ENCODE peak calls at places on chromosomes 12 and 14, in six cellular contexts. One of them, this sample, is unnamed.

GRCh38 chr14:89027097-89027740 is 202.8 kb downstream of the TTC8 start:
- DNase-seq in hepatocyte: peak; percentile 82
- DNase-seq in glutamatergic neuron: peak; percentile 75
- DNase-seq in AG10803: peak; percentile 33
- DNase-seq in HFFc6: no peak
- DNase-seq in choroid plexus epithelial cell: peak; percentile 42
- DNase-seq in this sample: peak; percentile 77

GRCh38 chr14:44316647-44317432 is 190.2 kb downstream of the FSCB start:
- DNase-seq in glutamatergic neuron: no peak
- DNase-seq in HFFc6: peak; percentile 58
- DNase-seq in choroid plexus epithelial cell: peak; percentile 54
- DNase-seq in hepatocyte: peak; percentile 85
- DNase-seq in AG10803: peak; percentile 53
- DNase-seq in this sample: no peak

GRCh38 chr12:29148065-29148957 is 767 bp upstream of the FAR2 start:
- DNase-seq in AG10803: peak; percentile 1
- DNase-seq in choroid plexus epithelial cell: peak; percentile 40
- DNase-seq in HFFc6: no peak
- DNase-seq in glutamatergic neuron: peak; percentile 32
- DNase-seq in hepatocyte: peak; percentile 19
- DNase-seq in this sample: peak; percentile 23

GRCh38 chr12:42585846-42586226 is 3.7 kb downstream of the PRICKLE1 start:
- DNase-seq in glutamatergic neuron: no peak
- DNase-seq in AG10803: no peak
- DNase-seq in hepatocyte: no peak
- DNase-seq in HFFc6: no peak
- DNase-seq in choroid plexus epithelial cell: no peak
- DNase-seq in this sample: no peak

GRCh38 chr14:68363841-68364711 is 428.8 kb downstream of the ZFP36L1 start:
- DNase-seq in glutamatergic neuron: peak; percentile 74
- DNase-seq in HFFc6: no peak
- DNase-seq in AG10803: no peak
- DNase-seq in hepatocyte: peak; percentile 56
- DNase-seq in choroid plexus epithelial cell: peak; percentile 72
- DNase-seq in this sample: no peak

GRCh38 chr12:44377443-44378160 is 498.5 kb downstream of the NELL2 start:
- DNase-seq in glutamatergic neuron: no peak
- DNase-seq in AG10803: no peak
- DNase-seq in HFFc6: no peak
- DNase-seq in choroid plexus epithelial cell: no peak
- DNase-seq in hepatocyte: no peak
- DNase-seq in this sample: no peak

GRCh38 chr12:90043264-90043663 is 334.6 kb upstream of the ATP2B1 start:
- DNase-seq in HFFc6: peak; percentile 47
- DNase-seq in glutamatergic neuron: no peak
- DNase-seq in AG10803: no peak
- DNase-seq in choroid plexus epithelial cell: peak; percentile 79
- DNase-seq in hepatocyte: peak; percentile 20
- DNase-seq in this sample: no peak

GRCh38 chr12:64221656-64222010 is 463 bp downstream of the KICS2 start:
- DNase-seq in glutamatergic neuron: peak; percentile 93
- DNase-seq in hepatocyte: peak; percentile 93
- DNase-seq in AG10803: peak; percentile 77
- DNase-seq in choroid plexus epithelial cell: peak; percentile 67
- DNase-seq in HFFc6: peak; percentile 66
- DNase-seq in this sample: no peak

GRCh38 chr14:71372411-71372838 is 465.2 kb downstream of the PCNX1 start:
- DNase-seq in HFFc6: peak; percentile 50
- DNase-seq in hepatocyte: peak; percentile 22
- DNase-seq in glutamatergic neuron: no peak
- DNase-seq in AG10803: peak; percentile 82
- DNase-seq in choroid plexus epithelial cell: peak; percentile 93
- DNase-seq in this sample: no peak

GRCh38 chr12:49367381-49368239 is at the start of gene SPATS2:
- DNase-seq in HFFc6: no peak
- DNase-seq in hepatocyte: no peak
- DNase-seq in glutamatergic neuron: peak; percentile 100
- DNase-seq in AG10803: no peak
- DNase-seq in choroid plexus epithelial cell: peak; percentile 38
- DNase-seq in this sample: no peak

GRCh38 chr14:95174184-95174804 is 17.0 kb upstream of the DICER1 start:
- DNase-seq in hepatocyte: no peak
- DNase-seq in glutamatergic neuron: no peak
- DNase-seq in choroid plexus epithelial cell: peak; percentile 70
- DNase-seq in AG10803: peak; percentile 17
- DNase-seq in HFFc6: no peak
- DNase-seq in this sample: no peak

GRCh38 chr12:124370851-124371250 is 76.0 kb downstream of the RFLNA start:
- DNase-seq in choroid plexus epithelial cell: no peak
- DNase-seq in AG10803: no peak
- DNase-seq in HFFc6: no peak
- DNase-seq in glutamatergic neuron: no peak
- DNase-seq in hepatocyte: no peak
- DNase-seq in this sample: no peak

GRCh38 chr12:122836027-122836921 is 1.0 kb downstream of the HIP1R start:
- DNase-seq in hepatocyte: peak; percentile 70
- DNase-seq in AG10803: no peak
- DNase-seq in choroid plexus epithelial cell: no peak
- DNase-seq in HFFc6: no peak
- DNase-seq in glutamatergic neuron: no peak
- DNase-seq in this sample: no peak

GRCh38 chr14:97602438-97603117 is 805.4 kb downstream of the VRK1 start:
- DNase-seq in choroid plexus epithelial cell: no peak
- DNase-seq in HFFc6: no peak
- DNase-seq in glutamatergic neuron: no peak
- DNase-seq in hepatocyte: no peak
- DNase-seq in AG10803: no peak
- DNase-seq in this sample: no peak

GRCh38 chr14:72545411-72546311 is 348.2 kb downstream of the DPF3 start:
- DNase-seq in AG10803: no peak
- DNase-seq in glutamatergic neuron: no peak
- DNase-seq in HFFc6: no peak
- DNase-seq in choroid plexus epithelial cell: no peak
- DNase-seq in hepatocyte: no peak
- DNase-seq in this sample: no peak

GRCh38 chr14:99887407-99887806 is 94.2 kb downstream of the EML1 start:
- DNase-seq in AG10803: no peak
- DNase-seq in glutamatergic neuron: no peak
- DNase-seq in HFFc6: no peak
- DNase-seq in hepatocyte: no peak
- DNase-seq in choroid plexus epithelial cell: no peak
- DNase-seq in this sample: no peak

GRCh38 chr12:48002179-48002601 is 2.1 kb downstream of the COL2A1 start:
- DNase-seq in hepatocyte: no peak
- DNase-seq in HFFc6: no peak
- DNase-seq in glutamatergic neuron: no peak
- DNase-seq in AG10803: no peak
- DNase-seq in choroid plexus epithelial cell: no peak
- DNase-seq in this sample: no peak

GRCh38 chr14:55414551-55414950 is 2.9 kb upstream of the ATG14 start:
- DNase-seq in AG10803: no peak
- DNase-seq in hepatocyte: no peak
- DNase-seq in choroid plexus epithelial cell: no peak
- DNase-seq in glutamatergic neuron: no peak
- DNase-seq in HFFc6: no peak
- DNase-seq in this sample: no peak

GRCh38 chr14:55418411-55418810 is 6.8 kb upstream of the ATG14 start:
- DNase-seq in hepatocyte: no peak
- DNase-seq in choroid plexus epithelial cell: peak; percentile 13
- DNase-seq in HFFc6: no peak
- DNase-seq in glutamatergic neuron: no peak
- DNase-seq in AG10803: no peak
- DNase-seq in this sample: no peak

GRCh38 chr14:55417955-55418354 is 6.3 kb upstream of the ATG14 start:
- DNase-seq in HFFc6: no peak
- DNase-seq in hepatocyte: peak; percentile 16
- DNase-seq in AG10803: no peak
- DNase-seq in glutamatergic neuron: no peak
- DNase-seq in choroid plexus epithelial cell: no peak
- DNase-seq in this sample: no peak

GRCh38 chr14:55419663-55420062 is 8.0 kb upstream of the ATG14 start:
- DNase-seq in AG10803: no peak
- DNase-seq in glutamatergic neuron: no peak
- DNase-seq in HFFc6: no peak
- DNase-seq in hepatocyte: no peak
- DNase-seq in choroid plexus epithelial cell: no peak
- DNase-seq in this sample: no peak

DNA sequence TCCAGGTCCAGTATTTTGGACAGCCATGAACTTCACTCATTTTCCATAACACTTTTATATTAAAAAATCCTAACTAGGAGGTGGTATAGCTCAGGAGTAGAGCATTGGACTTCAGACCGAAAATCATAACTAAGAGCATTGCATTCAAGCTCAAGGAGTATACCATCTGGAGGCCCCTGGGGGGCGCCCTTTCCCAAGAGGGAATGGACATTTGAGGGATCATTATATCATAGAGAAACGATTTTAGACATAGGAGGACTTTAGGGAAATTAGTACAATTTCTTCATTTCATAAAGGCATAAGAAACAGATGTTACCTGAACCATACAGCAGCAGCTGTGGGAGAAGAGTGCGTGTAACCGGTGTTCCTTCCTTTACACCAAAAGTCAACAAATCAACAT is 5.2 kb upstream of the ATG14 start:
- DNase-seq in HFFc6: no peak
- DNase-seq in hepatocyte: peak; percentile 34
- DNase-seq in glutamatergic neuron: peak; percentile 70
- DNase-seq in choroid plexus epithelial cell: peak; percentile 21
- DNase-seq in AG10803: no peak
- DNase-seq in this sample: no peak
- TF ChIP-seq CTCF in HFFc6: peak; percentile 79
- TF ChIP-seq CTCF in hepatocyte: peak; percentile 34
- TF ChIP-seq CTCF in glutamatergic neuron: peak; percentile 70
- TF ChIP-seq CTCF in choroid plexus epithelial cell: peak; percentile 62
- TF ChIP-seq CTCF in AG10803: peak; percentile 39
- TF ChIP-seq CTCF in this sample: peak; percentile 17

GRCh38 chr14:58128416-58128815 is 23.6 kb downstream of the ARMH4 start:
- DNase-seq in hepatocyte: no peak
- DNase-seq in glutamatergic neuron: no peak
- DNase-seq in HFFc6: no peak
- DNase-seq in choroid plexus epithelial cell: no peak
- DNase-seq in AG10803: no peak
- DNase-seq in this sample: no peak

GRCh38 chr14:58130121-58130782 is 21.8 kb downstream of the ARMH4 start:
- DNase-seq in HFFc6: no peak
- DNase-seq in choroid plexus epithelial cell: no peak
- DNase-seq in hepatocyte: no peak
- DNase-seq in glutamatergic neuron: no peak
- DNase-seq in AG10803: no peak
- DNase-seq in this sample: no peak

GRCh38 chr14:58131386-58131785 is 20.6 kb downstream of the ARMH4 start:
- DNase-seq in hepatocyte: no peak
- DNase-seq in HFFc6: no peak
- DNase-seq in glutamatergic neuron: no peak
- DNase-seq in AG10803: peak; percentile 17
- DNase-seq in choroid plexus epithelial cell: peak; percentile 40
- DNase-seq in this sample: no peak

GRCh38 chr14:58133739-58134138 is 18.3 kb downstream of the ARMH4 start:
- DNase-seq in glutamatergic neuron: no peak
- DNase-seq in choroid plexus epithelial cell: peak; percentile 84
- DNase-seq in AG10803: peak; percentile 68
- DNase-seq in HFFc6: peak; percentile 53
- DNase-seq in hepatocyte: peak; percentile 29
- DNase-seq in this sample: no peak

DNA sequence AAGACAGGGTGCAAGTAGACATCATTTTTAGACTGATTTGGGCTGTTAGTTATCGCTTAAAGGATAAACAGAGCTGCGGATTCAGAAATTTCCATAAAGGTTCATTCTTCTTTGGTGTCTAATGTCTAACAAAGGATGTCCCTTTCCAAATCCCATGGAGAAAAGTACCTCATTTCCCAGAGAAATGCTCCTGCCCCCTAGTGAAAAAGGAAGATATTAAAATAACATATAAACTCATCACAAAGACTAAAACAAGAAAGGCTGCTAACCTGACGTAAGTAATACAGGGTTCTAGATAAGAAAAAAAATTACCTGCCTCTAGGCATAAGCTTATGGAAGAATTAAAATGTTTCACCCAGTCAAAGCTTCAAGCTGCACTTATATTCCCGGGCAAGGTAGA is 22.8 kb downstream of the ARMH4 start:
- DNase-seq in glutamatergic neuron: no peak
- DNase-seq in AG10803: no peak
- DNase-seq in choroid plexus epithelial cell: no peak
- DNase-seq in hepatocyte: no peak
- DNase-seq in HFFc6: no peak
- DNase-seq in this sample: no peak
- TF ChIP-seq CTCF in glutamatergic neuron: no peak
- TF ChIP-seq CTCF in AG10803: peak; percentile 3
- TF ChIP-seq CTCF in choroid plexus epithelial cell: no peak
- TF ChIP-seq CTCF in hepatocyte: peak; percentile 10
- TF ChIP-seq CTCF in HFFc6: peak; percentile 57
- TF ChIP-seq CTCF in this sample: peak; percentile 12

DNA sequence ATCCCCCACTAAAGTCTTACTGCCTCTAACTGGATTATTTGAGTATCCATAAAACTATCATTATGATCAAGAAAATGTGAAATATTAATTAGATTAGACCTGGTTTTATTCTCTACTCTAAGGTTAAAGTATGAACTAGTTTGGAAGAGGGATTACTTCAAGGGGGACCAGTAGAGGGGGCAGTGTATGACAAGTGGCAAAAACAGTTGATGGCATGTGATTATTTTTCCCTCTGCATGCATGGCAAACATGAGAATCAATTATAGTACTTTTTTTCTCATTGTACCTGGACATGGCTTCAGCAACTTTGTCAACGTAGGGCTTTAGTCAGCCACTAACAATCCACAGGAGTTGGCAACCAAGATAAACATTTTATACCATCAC is 145.0 kb upstream of the SLC38A2 start:
- DNase-seq in hepatocyte: no peak
- DNase-seq in choroid plexus epithelial cell: no peak
- DNase-seq in glutamatergic neuron: no peak
- DNase-seq in HFFc6: no peak
- DNase-seq in AG10803: no peak
- DNase-seq in this sample: no peak
- TF ChIP-seq CTCF in hepatocyte: no peak
- TF ChIP-seq CTCF in choroid plexus epithelial cell: peak; percentile 6
- TF ChIP-seq CTCF in glutamatergic neuron: no peak
- TF ChIP-seq CTCF in HFFc6: peak; percentile 26
- TF ChIP-seq CTCF in AG10803: no peak
- TF ChIP-seq CTCF in this sample: peak; percentile 4

GRCh38 chr12:70852416-70853150 is 68.0 kb downstream of the PTPRR start:
- DNase-seq in AG10803: no peak
- DNase-seq in hepatocyte: no peak
- DNase-seq in glutamatergic neuron: no peak
- DNase-seq in choroid plexus epithelial cell: no peak
- DNase-seq in HFFc6: no peak
- DNase-seq in this sample: no peak

GRCh38 chr12:70854871-70855578 is 65.5 kb downstream of the PTPRR start:
- DNase-seq in glutamatergic neuron: no peak
- DNase-seq in choroid plexus epithelial cell: no peak
- DNase-seq in AG10803: peak; percentile 59
- DNase-seq in hepatocyte: no peak
- DNase-seq in HFFc6: no peak
- DNase-seq in this sample: no peak

GRCh38 chr12:70854138-70854537 is 66.4 kb downstream of the PTPRR start:
- DNase-seq in glutamatergic neuron: no peak
- DNase-seq in choroid plexus epithelial cell: no peak
- DNase-seq in AG10803: peak; percentile 41
- DNase-seq in hepatocyte: no peak
- DNase-seq in HFFc6: no peak
- DNase-seq in this sample: no peak

GRCh38 chr12:70849265-70849960 is 71.1 kb downstream of the PTPRR start:
- DNase-seq in HFFc6: no peak
- DNase-seq in hepatocyte: peak; percentile 15
- DNase-seq in glutamatergic neuron: no peak
- DNase-seq in AG10803: peak; percentile 40
- DNase-seq in choroid plexus epithelial cell: peak; percentile 79
- DNase-seq in this sample: no peak

GRCh38 chr12:70853326-70853725 is 67.2 kb downstream of the PTPRR start:
- DNase-seq in HFFc6: no peak
- DNase-seq in AG10803: peak; percentile 96
- DNase-seq in glutamatergic neuron: no peak
- DNase-seq in hepatocyte: peak; percentile 35
- DNase-seq in choroid plexus epithelial cell: peak; percentile 93
- DNase-seq in this sample: no peak
- TF ChIP-seq CTCF in HFFc6: no peak
- TF ChIP-seq CTCF in AG10803: no peak
- TF ChIP-seq CTCF in glutamatergic neuron: no peak
- TF ChIP-seq CTCF in hepatocyte: no peak
- TF ChIP-seq CTCF in choroid plexus epithelial cell: no peak
- TF ChIP-seq CTCF in this sample: no peak